ENCODE peak calls at places on chromosomes 3 and 15, in nine cellular contexts. H, D, N, M, Z, Y, G, A and L are unnamed samples.

GRCh38 chr3:119240101-119240581 is 537 bp downstream of the B4GALT4 start:
- ATAC-seq in N (peak; percentile 8), D (peak; percentile 23), H (peak; percentile 16), Y (no peak), A (peak; percentile 2), Z (no peak), G (peak; percentile 43), M (peak; percentile 46), L (peak; percentile 4)

GRCh38 chr3:126578702-126579101 is 20.0 kb upstream of the C3orf22 start:
- ATAC-seq in H (no peak), G (no peak), M (peak; percentile 33), Y (no peak), Z (no peak), N (no peak), D (no peak), A (no peak), L (no peak)

GRCh38 chr3:58111513-58112184 is 99.1 kb downstream of the DNASE1L3 start:
- ATAC-seq in G (no peak), Z (no peak), A (peak; percentile 95), D (peak; percentile 79), Y (no peak), N (no peak), M (peak; percentile 63), H (no peak), L (peak; percentile 57)

GRCh38 chr15:63560741-63561448 is 36.3 kb upstream of the FBXL22 start:
- ATAC-seq in D (no peak), Y (no peak), N (no peak), Z (no peak), A (no peak), H (no peak), M (peak; percentile 89), G (no peak), L (peak; percentile 96)

GRCh38 chr3:82707035-82707434 is 945.6 kb upstream of the GBE1 start:
- ATAC-seq in G (no peak), D (no peak), M (no peak), N (no peak), Y (no peak), H (no peak), A (peak; percentile 82), Z (no peak), L (no peak)

GRCh38 chr3:148366743-148367410 is 330.8 kb upstream of the AGTR1 start:
- ATAC-seq in M (no peak), G (no peak), H (no peak), A (no peak), Z (no peak), Y (no peak), N (no peak), D (no peak), L (no peak)

GRCh38 chr15:70435369-70435768 is 328.0 kb downstream of the UACA start:
- ATAC-seq in G (no peak), H (no peak), A (no peak), N (peak; percentile 55), M (no peak), Z (no peak), Y (no peak), D (no peak), L (no peak)

GRCh38 chr3:33173103-33173502 is 45.5 kb downstream of the SUSD5 start:
- ATAC-seq in H (no peak), D (no peak), M (no peak), N (no peak), Z (peak; percentile 95), Y (peak; percentile 42), G (peak; percentile 80), A (no peak), L (no peak)

GRCh38 chr15:42921049-42921731 is 612 bp upstream of the TTBK2 start:
- ATAC-seq in Z (no peak), M (peak; percentile 43), Y (peak; percentile 51), H (peak; percentile 3), D (peak; percentile 8), A (no peak), G (peak; percentile 23), N (peak; percentile 12), L (peak; percentile 48)

GRCh38 chr15:53851110-53851833 is 91.8 kb upstream of the WDR72 start:
- ATAC-seq in A (no peak), N (no peak), D (no peak), Z (no peak), G (no peak), M (no peak), Y (no peak), H (no peak), L (no peak)

GRCh38 chr3:101690972-101691371 is 4.5 kb upstream of the RPL24 start:
- ATAC-seq in N (no peak), G (no peak), Y (no peak), D (no peak), M (peak; percentile 66), A (no peak), H (no peak), Z (no peak), L (no peak)

GRCh38 chr15:79881668-79882067 is 15.1 kb downstream of the MTHFS start:
- ATAC-seq in Z (no peak), H (no peak), N (no peak), D (peak; percentile 5), M (no peak), Y (no peak), A (no peak), G (no peak), L (no peak)

GRCh38 chr3:165170236-165170635 is 25.9 kb downstream of the SLITRK3 start:
- ATAC-seq in N (no peak), M (no peak), A (no peak), D (no peak), G (no peak), Y (no peak), H (no peak), Z (no peak), L (no peak)

GRCh38 chr15:92674347-92674746 is 18.8 kb upstream of the FAM174B start:
- ATAC-seq in N (no peak), D (no peak), G (no peak), Y (no peak), M (no peak), Z (no peak), H (no peak), A (no peak), L (no peak)

GRCh38 chr3:174408310-174408709 is 450.8 kb upstream of the NAALADL2 start:
- ATAC-seq in N (no peak), Z (no peak), M (no peak), Y (no peak), A (no peak), D (peak; percentile 89), H (no peak), G (no peak), L (no peak)